ENCODE peak calls at places on chromosomes 6 and 20, in eight cellular contexts. W, N, G, V, E, T, R and K are unnamed samples.

GRCh38 chr20:38156280-38156679 is 8.8 kb downstream of the TGM2 start:
- DNase-seq in R (no peak), T (no peak), V (no peak), G (no peak), W (no peak), E (no peak), N (no peak), K (no peak)

GRCh38 chr20:3172126-3172932 is 1.0 kb downstream of the LZTS3 start:
- DNase-seq in E (no peak), V (no peak), T (no peak), N (no peak), G (no peak), W (no peak), R (no peak), K (no peak)

GRCh38 chr6:131673184-131673583 is 28.0 kb downstream of the OR2A4 start:
- DNase-seq in G (no peak), R (no peak), E (no peak), N (no peak), V (no peak), T (no peak), W (no peak), K (no peak)

GRCh38 chr6:127186889-127187288 is 68.4 kb downstream of the RSPO3 start:
- DNase-seq in G (peak; percentile 91), E (peak; percentile 71), W (peak; percentile 42), T (peak; percentile 78), V (peak; percentile 18), R (peak; percentile 64), N (peak; percentile 4), K (no peak)

GRCh38 chr20:47456952-47457724 is 44.5 kb upstream of the NCOA3 start:
- DNase-seq in R (no peak), T (no peak), N (no peak), E (no peak), W (no peak), G (no peak), V (no peak), K (peak; percentile 85)

GRCh38 chr6:19204445-19204844 is 632.7 kb upstream of the ID4 start:
- DNase-seq in N (no peak), W (no peak), T (no peak), G (no peak), E (no peak), V (no peak), R (no peak), K (no peak)

GRCh38 chr20:17658648-17658993 is 23.4 kb downstream of the RRBP1 start:
- DNase-seq in T (no peak), G (no peak), R (no peak), V (no peak), N (no peak), E (no peak), W (no peak), K (no peak)

GRCh38 chr6:25959890-25960531 is 2.6 kb upstream of the TRIM38 start:
- DNase-seq in R (no peak), T (no peak), W (no peak), N (no peak), G (no peak), V (no peak), E (no peak), K (no peak)

GRCh38 chr6:138486249-138487121 is 12.8 kb downstream of the NHSL1 start:
- DNase-seq in R (no peak), G (no peak), N (no peak), W (no peak), E (no peak), T (no peak), V (no peak), K (no peak)

GRCh38 chr20:13736792-13737191 is 47.9 kb downstream of the ESF1 start:
- DNase-seq in R (no peak), T (no peak), E (no peak), G (no peak), W (no peak), N (no peak), V (no peak), K (no peak)

GRCh38 chr20:51801220-51801991 is 915 bp downstream of the SALL4 start:
- DNase-seq in W (no peak), N (peak; percentile 10), T (no peak), V (no peak), G (no peak), E (peak; percentile 23), R (no peak), K (no peak)

GRCh38 chr20:40813708-40814327 is 124.8 kb upstream of the MAFB start:
- DNase-seq in V (no peak), N (no peak), E (no peak), G (no peak), T (no peak), R (no peak), W (no peak), K (no peak)

GRCh38 chr6:31407699-31408098 is 4.3 kb downstream of the MICA start:
- DNase-seq in N (no peak), V (no peak), W (no peak), E (no peak), G (no peak), T (no peak), R (no peak), K (peak; percentile 10)

GRCh38 chr20:58109126-58109880 is 119.2 kb downstream of the ANKRD60 start:
- DNase-seq in E (no peak), T (no peak), R (no peak), G (no peak), N (no peak), V (no peak), W (no peak), K (peak; percentile 82)

GRCh38 chr20:48275737-48276342 is 490.6 kb upstream of the SULF2 start:
- DNase-seq in V (no peak), T (no peak), E (no peak), N (no peak), W (no peak), R (no peak), G (no peak), K (no peak)

DNA sequence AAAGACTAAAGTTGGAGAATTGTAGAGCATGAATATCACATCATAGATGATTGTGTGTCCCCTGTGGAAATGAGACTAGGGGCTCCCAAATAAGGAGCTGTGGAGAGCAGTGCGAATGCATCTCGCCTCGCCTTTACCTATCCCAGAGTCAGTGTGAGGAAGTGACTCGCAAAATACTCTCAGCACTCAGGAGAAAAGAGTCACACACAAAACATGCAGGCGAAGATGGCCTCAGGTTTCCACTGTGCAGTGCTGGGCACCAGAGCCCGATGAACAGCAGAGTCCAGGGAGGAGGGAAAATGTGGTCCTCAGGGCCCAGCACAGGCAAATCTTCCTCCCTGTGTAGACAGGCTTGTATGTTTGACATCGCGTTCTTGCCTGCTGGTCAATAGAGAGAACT is 126.5 kb upstream of the AFDN start:
- DNase-seq in V (no peak), E (no peak), T (no peak), N (no peak), R (no peak), G (peak; percentile 31), W (no peak), K (peak; percentile 17)
- H3K27ac ChIP-seq in V (no peak overlapping the region), E (no peak overlapping the region), T (peak overlapping the region; percentile 92), N (no peak overlapping the region), R (peak overlapping the region; percentile 49), G (peak overlapping the region; percentile 82), W (no peak overlapping the region), K (no peak overlapping the region)

DNA sequence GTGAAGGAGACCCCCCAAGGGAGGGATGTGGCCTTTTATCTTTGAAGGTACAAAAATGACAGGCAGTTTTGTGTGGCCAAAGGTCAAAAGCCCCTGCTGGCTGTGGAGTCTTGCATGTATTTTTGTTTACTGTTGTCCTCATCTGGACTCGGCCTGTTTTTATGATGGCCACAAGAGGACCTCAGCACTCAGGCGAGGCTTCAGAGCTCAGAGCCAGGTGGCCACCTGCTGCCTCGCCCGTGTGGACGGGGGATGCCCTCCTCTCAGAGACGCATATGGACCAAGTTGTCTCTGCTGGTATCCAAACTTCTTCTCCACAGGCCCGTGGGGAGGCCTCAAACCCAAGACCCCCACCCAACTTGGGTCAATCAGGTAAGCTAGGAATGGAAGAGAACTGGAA is 118.2 kb downstream of the DACT2 start:
- DNase-seq in N (no peak), R (no peak), T (no peak), E (peak; percentile 35), V (no peak), W (no peak), G (peak; percentile 46), K (no peak)
- TF ChIP-seq CTCF in N (no peak), R (no peak), T (peak; percentile 19), E (peak; percentile 38), V (peak; percentile 83), W (no peak), G (peak; percentile 20), K (no peak)

GRCh38 chr6:135360222-135360621 is 137.3 kb downstream of the AHI1 start:
- DNase-seq in V (no peak), W (no peak), E (no peak), T (no peak), R (no peak), G (no peak), N (no peak), K (no peak)
- H3K27ac ChIP-seq in V (no peak overlapping the region), W (no peak overlapping the region), E (no peak overlapping the region), T (no peak overlapping the region), R (no peak overlapping the region), G (no peak overlapping the region), N (no peak overlapping the region), K (no peak overlapping the region)

DNA sequence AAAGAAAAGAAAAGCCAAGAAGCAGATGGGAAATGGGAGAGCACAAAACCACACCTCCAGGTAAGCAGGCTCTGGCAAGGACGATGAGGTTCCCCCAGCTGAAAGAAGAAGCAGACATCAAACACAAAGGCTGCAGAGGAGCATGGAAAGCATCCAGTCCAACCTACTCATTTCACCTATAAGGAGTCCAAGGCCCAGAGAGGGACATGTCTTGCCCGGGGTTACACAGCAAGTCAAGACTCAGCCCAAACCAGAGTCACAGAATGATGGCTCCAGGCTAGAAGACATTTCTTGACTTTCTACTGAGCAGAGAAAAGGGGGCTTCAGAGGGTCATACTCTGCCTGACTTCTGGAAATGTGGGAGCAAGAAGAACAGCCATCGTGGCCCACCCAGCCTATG is 45.6 kb upstream of the FOXP4 start:
- DNase-seq in E (no peak), R (no peak), N (no peak), V (no peak), T (no peak), W (no peak), G (peak; percentile 30), K (no peak)
- TF ChIP-seq CTCF in E (no peak), R (no peak), N (no peak), V (no peak), T (no peak), W (no peak), G (no peak), K (no peak)

DNA sequence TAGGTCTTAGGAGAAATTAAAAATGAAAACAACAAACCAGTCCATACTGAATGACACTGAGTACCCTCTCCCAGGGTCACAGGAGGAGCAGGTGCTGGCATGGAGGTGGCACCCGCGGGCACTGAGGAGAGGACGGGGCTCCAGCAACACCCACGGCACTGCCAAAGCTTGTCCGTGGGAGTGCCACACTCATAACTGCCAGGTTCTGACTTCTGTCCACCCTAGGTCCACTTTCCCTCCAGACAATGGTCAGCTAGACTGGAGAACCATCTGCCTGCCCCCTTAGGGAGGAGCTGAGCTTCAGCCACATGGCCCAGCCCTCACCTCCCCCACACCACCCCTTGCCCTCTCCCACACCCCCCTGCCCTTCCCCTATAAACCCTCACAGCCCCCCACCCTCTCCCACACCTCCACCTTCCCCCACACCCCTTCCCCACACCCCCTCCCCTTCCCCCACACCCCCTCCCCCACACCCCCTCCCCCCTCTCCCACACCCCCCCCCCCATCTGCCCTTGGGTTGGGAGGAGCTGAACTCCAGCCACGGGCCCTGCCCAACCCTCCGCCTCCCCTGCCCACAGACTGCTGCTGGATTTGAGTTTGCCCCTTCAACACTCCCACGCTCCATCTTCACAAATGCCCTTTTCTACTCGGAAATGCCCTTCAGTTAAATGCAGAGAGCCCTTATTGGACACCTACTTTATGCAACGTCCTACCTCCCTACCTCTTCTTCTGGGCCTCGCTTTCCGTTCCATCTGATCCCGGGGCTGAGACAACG is 129.6 kb downstream of the TAF4 start:
- DNase-seq in W (no peak), R (peak; percentile 11), N (no peak), V (no peak), T (peak; percentile 4), G (peak; percentile 52), E (no peak), K (no peak)
- H3K27ac ChIP-seq in W (no peak overlapping the region), R (no peak overlapping the region), N (no peak overlapping the region), V (no peak overlapping the region), T (no peak overlapping the region), G (no peak overlapping the region), E (no peak overlapping the region), K (no peak overlapping the region)